ENCODE peak calls at places on chromosomes 12 and 14, in five cellular contexts. One of them, this sample, is unnamed.

GRCh38 chr12:113647048-113647447 is 175.4 kb upstream of the LHX5 start:
- DNase-seq in HCT116: peak; percentile 8
- DNase-seq in sigmoid colon: no peak
- DNase-seq in SK-N-SH: peak; percentile 49
- DNase-seq in stomach: no peak
- DNase-seq in this sample: no peak

GRCh38 chr12:6206327-6206726 is 6.1 kb downstream of the CD9 start:
- DNase-seq in HCT116: no peak
- DNase-seq in sigmoid colon: no peak
- DNase-seq in SK-N-SH: no peak
- DNase-seq in stomach: no peak
- DNase-seq in this sample: no peak

GRCh38 chr14:71183856-71184255 is 276.6 kb downstream of the PCNX1 start:
- DNase-seq in HCT116: no peak
- DNase-seq in sigmoid colon: no peak
- DNase-seq in SK-N-SH: peak; percentile 47
- DNase-seq in stomach: no peak
- DNase-seq in this sample: no peak

GRCh38 chr12:44526655-44527199 is 349.4 kb downstream of the NELL2 start:
- DNase-seq in HCT116: no peak
- DNase-seq in sigmoid colon: no peak
- DNase-seq in SK-N-SH: no peak
- DNase-seq in stomach: no peak
- DNase-seq in this sample: no peak

GRCh38 chr14:70721542-70721941 is 79.8 kb downstream of the TTC9 start:
- DNase-seq in HCT116: no peak
- DNase-seq in sigmoid colon: no peak
- DNase-seq in SK-N-SH: no peak
- DNase-seq in stomach: no peak
- DNase-seq in this sample: no peak

GRCh38 chr14:89957791-89958190 is 2.1 kb downstream of the TDP1 start:
- DNase-seq in HCT116: no peak
- DNase-seq in sigmoid colon: no peak
- DNase-seq in SK-N-SH: no peak
- DNase-seq in stomach: no peak
- DNase-seq in this sample: no peak

GRCh38 chr12:4825139-4825858 is 84.4 kb upstream of the KCNA1 start:
- DNase-seq in HCT116: no peak
- DNase-seq in sigmoid colon: no peak
- DNase-seq in SK-N-SH: no peak
- DNase-seq in stomach: no peak
- DNase-seq in this sample: no peak

GRCh38 chr14:100818221-100818699 is 7.7 kb upstream of the MEG3 start:
- DNase-seq in HCT116: no peak
- DNase-seq in sigmoid colon: no peak
- DNase-seq in SK-N-SH: no peak
- DNase-seq in stomach: no peak
- DNase-seq in this sample: no peak

GRCh38 chr14:72699852-72700257 is 194.0 kb downstream of the DPF3 start:
- DNase-seq in HCT116: no peak
- DNase-seq in sigmoid colon: peak; percentile 71
- DNase-seq in SK-N-SH: no peak
- DNase-seq in stomach: no peak
- DNase-seq in this sample: no peak

GRCh38 chr12:49025463-49025862 is 6.9 kb upstream of the PRKAG1 start:
- DNase-seq in HCT116: no peak
- DNase-seq in sigmoid colon: no peak
- DNase-seq in SK-N-SH: no peak
- DNase-seq in stomach: no peak
- DNase-seq in this sample: no peak

GRCh38 chr12:2228535-2228934 is 175.7 kb downstream of the CACNA1C start:
- DNase-seq in HCT116: no peak
- DNase-seq in sigmoid colon: peak; percentile 25
- DNase-seq in SK-N-SH: no peak
- DNase-seq in stomach: no peak
- DNase-seq in this sample: no peak

GRCh38 chr14:33647385-33647786 is 303.5 kb downstream of the EGLN3 start:
- DNase-seq in HCT116: no peak
- DNase-seq in sigmoid colon: no peak
- DNase-seq in SK-N-SH: no peak
- DNase-seq in stomach: no peak
- DNase-seq in this sample: no peak

GRCh38 chr14:103444837-103445524 is 59.8 kb downstream of the MARK3 start:
- DNase-seq in HCT116: no peak
- DNase-seq in sigmoid colon: no peak
- DNase-seq in SK-N-SH: peak; percentile 35
- DNase-seq in stomach: no peak
- DNase-seq in this sample: no peak

GRCh38 chr12:81450920-81451739 is 308.0 kb downstream of the PPFIA2 start:
- DNase-seq in HCT116: peak; percentile 76
- DNase-seq in sigmoid colon: no peak
- DNase-seq in SK-N-SH: peak; percentile 56
- DNase-seq in stomach: no peak
- DNase-seq in this sample: no peak

GRCh38 chr14:68306934-68307758 is 485.7 kb downstream of the ZFP36L1 start:
- DNase-seq in HCT116: peak; percentile 21
- DNase-seq in sigmoid colon: no peak
- DNase-seq in SK-N-SH: no peak
- DNase-seq in stomach: peak; percentile 76
- DNase-seq in this sample: peak; percentile 64

GRCh38 chr12:95487024-95487423 is 13.1 kb downstream of the METAP2 start:
- DNase-seq in HCT116: no peak
- DNase-seq in sigmoid colon: no peak
- DNase-seq in SK-N-SH: no peak
- DNase-seq in stomach: no peak
- DNase-seq in this sample: no peak

GRCh38 chr14:33754264-33754663 is 196.6 kb downstream of the EGLN3 start:
- DNase-seq in HCT116: no peak
- DNase-seq in sigmoid colon: no peak
- DNase-seq in SK-N-SH: no peak
- DNase-seq in stomach: no peak
- DNase-seq in this sample: no peak

GRCh38 chr12:7304456-7304855 is 584 bp downstream of the ACSM4 start:
- DNase-seq in HCT116: no peak
- DNase-seq in sigmoid colon: no peak
- DNase-seq in SK-N-SH: no peak
- DNase-seq in stomach: no peak
- DNase-seq in this sample: no peak

GRCh38 chr14:68631691-68632590 is 160.9 kb downstream of the ZFP36L1 start:
- DNase-seq in HCT116: no peak
- DNase-seq in sigmoid colon: peak; percentile 79
- DNase-seq in SK-N-SH: no peak
- DNase-seq in stomach: no peak
- DNase-seq in this sample: no peak

GRCh38 chr12:7026854-7027253 is 8.6 kb upstream of the LPCAT3 start:
- DNase-seq in HCT116: no peak
- DNase-seq in sigmoid colon: no peak
- DNase-seq in SK-N-SH: no peak
- DNase-seq in stomach: no peak
- DNase-seq in this sample: no peak

GRCh38 chr12:31813305-31813704 is 84.5 kb upstream of the AMN1 start:
- DNase-seq in HCT116: no peak
- DNase-seq in sigmoid colon: no peak
- DNase-seq in SK-N-SH: no peak
- DNase-seq in stomach: no peak
- DNase-seq in this sample: peak; percentile 19

GRCh38 chr12:102480401-102480800 is at the start of gene IGF1:
- DNase-seq in HCT116: no peak
- DNase-seq in sigmoid colon: no peak
- DNase-seq in SK-N-SH: no peak
- DNase-seq in stomach: no peak
- DNase-seq in this sample: no peak

GRCh38 chr14:76699209-76699608 is 62.1 kb upstream of the VASH1 start:
- DNase-seq in HCT116: no peak
- DNase-seq in sigmoid colon: no peak
- DNase-seq in SK-N-SH: no peak
- DNase-seq in stomach: no peak
- DNase-seq in this sample: no peak

GRCh38 chr14:104773505-104774452 is 20.8 kb downstream of the SIVA1 start:
- DNase-seq in HCT116: no peak
- DNase-seq in sigmoid colon: no peak
- DNase-seq in SK-N-SH: peak; percentile 34
- DNase-seq in stomach: no peak
- DNase-seq in this sample: no peak
- TF ChIP-seq POLR2AphosphoS5 in HCT116: no peak
- TF ChIP-seq POLR2AphosphoS5 in sigmoid colon: no peak
- TF ChIP-seq POLR2AphosphoS5 in SK-N-SH: no peak
- TF ChIP-seq POLR2AphosphoS5 in stomach: no peak
- TF ChIP-seq POLR2AphosphoS5 in this sample: no peak

GRCh38 chr14:75299576-75299975 is 20.9 kb downstream of the FOS start:
- DNase-seq in HCT116: no peak
- DNase-seq in sigmoid colon: no peak
- DNase-seq in SK-N-SH: no peak
- DNase-seq in stomach: no peak
- DNase-seq in this sample: no peak

GRCh38 chr14:75301666-75302325 is 23.2 kb downstream of the FOS start:
- DNase-seq in HCT116: no peak
- DNase-seq in sigmoid colon: peak; percentile 77
- DNase-seq in SK-N-SH: no peak
- DNase-seq in stomach: no peak
- DNase-seq in this sample: peak; percentile 59

GRCh38 chr14:75298187-75298985 is 19.8 kb downstream of the FOS start:
- DNase-seq in HCT116: no peak
- DNase-seq in sigmoid colon: peak; percentile 88
- DNase-seq in SK-N-SH: no peak
- DNase-seq in stomach: peak; percentile 55
- DNase-seq in this sample: peak; percentile 66

GRCh38 chr14:75297417-75298040 is 18.9 kb downstream of the FOS start:
- DNase-seq in HCT116: no peak
- DNase-seq in sigmoid colon: peak; percentile 67
- DNase-seq in SK-N-SH: no peak
- DNase-seq in stomach: no peak
- DNase-seq in this sample: no peak

GRCh38 chr14:75299064-75299463 is 20.4 kb downstream of the FOS start:
- DNase-seq in HCT116: no peak
- DNase-seq in sigmoid colon: peak; percentile 88
- DNase-seq in SK-N-SH: no peak
- DNase-seq in stomach: no peak
- DNase-seq in this sample: peak; percentile 37
- TF ChIP-seq POLR2AphosphoS5 in HCT116: no peak
- TF ChIP-seq POLR2AphosphoS5 in sigmoid colon: peak; percentile 43
- TF ChIP-seq POLR2AphosphoS5 in SK-N-SH: no peak
- TF ChIP-seq POLR2AphosphoS5 in stomach: peak; percentile 5
- TF ChIP-seq POLR2AphosphoS5 in this sample: peak; percentile 41

GRCh38 chr12:46361667-46362034 is 10.9 kb downstream of the SLC38A2 start:
- DNase-seq in HCT116: no peak
- DNase-seq in sigmoid colon: no peak
- DNase-seq in SK-N-SH: no peak
- DNase-seq in stomach: no peak
- DNase-seq in this sample: no peak

GRCh38 chr12:46364777-46365580 is 7.6 kb downstream of the SLC38A2 start:
- DNase-seq in HCT116: no peak
- DNase-seq in sigmoid colon: peak; percentile 82
- DNase-seq in SK-N-SH: no peak
- DNase-seq in stomach: peak; percentile 84
- DNase-seq in this sample: peak; percentile 71

GRCh38 chr12:46362895-46363581 is 9.5 kb downstream of the SLC38A2 start:
- DNase-seq in HCT116: no peak
- DNase-seq in sigmoid colon: no peak
- DNase-seq in SK-N-SH: no peak
- DNase-seq in stomach: no peak
- DNase-seq in this sample: no peak

GRCh38 chr12:46364300-46364696 is 8.3 kb downstream of the SLC38A2 start:
- DNase-seq in HCT116: no peak
- DNase-seq in sigmoid colon: no peak
- DNase-seq in SK-N-SH: no peak
- DNase-seq in stomach: no peak
- DNase-seq in this sample: no peak

DNA sequence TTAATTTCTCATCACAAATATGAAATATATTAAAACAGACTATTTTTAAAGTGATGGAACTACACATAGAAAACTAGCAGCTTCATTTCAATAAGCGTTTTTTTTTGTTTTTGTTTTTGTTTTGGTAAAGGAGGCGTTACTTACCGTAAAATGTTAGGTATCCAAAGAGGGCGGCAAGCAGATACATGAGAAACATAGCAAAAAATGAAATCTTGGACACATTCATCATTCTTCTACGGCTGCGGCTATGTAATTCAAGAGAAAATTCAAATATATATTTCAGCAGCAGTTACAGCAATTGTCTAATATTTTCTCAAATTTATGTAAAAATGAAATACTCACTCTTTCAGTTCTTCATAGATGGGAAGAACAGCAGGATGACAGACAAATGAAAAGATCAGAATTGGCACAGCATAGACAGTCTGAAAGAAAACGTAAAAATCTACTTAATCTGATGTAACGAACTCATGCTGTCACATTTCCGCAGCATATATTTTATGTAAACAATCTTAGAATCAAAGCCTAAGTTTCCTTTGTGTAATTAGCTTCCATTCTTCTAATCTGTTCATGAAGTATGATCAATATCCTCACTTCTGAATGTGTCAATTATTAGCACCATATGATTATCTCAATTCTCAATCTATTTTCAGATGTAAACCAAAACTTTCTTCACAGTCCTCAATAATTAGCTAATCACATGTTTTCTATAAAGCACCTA is 8.8 kb downstream of the SLC38A2 start:
- DNase-seq in HCT116: no peak
- DNase-seq in sigmoid colon: no peak
- DNase-seq in SK-N-SH: no peak
- DNase-seq in stomach: no peak
- DNase-seq in this sample: no peak
- TF ChIP-seq POLR2AphosphoS5 in HCT116: peak; percentile 43
- TF ChIP-seq POLR2AphosphoS5 in sigmoid colon: no peak
- TF ChIP-seq POLR2AphosphoS5 in SK-N-SH: peak; percentile 34
- TF ChIP-seq POLR2AphosphoS5 in stomach: peak; percentile 1
- TF ChIP-seq POLR2AphosphoS5 in this sample: no peak

GRCh38 chr12:120262852-120263724 is 2.4 kb downstream of the PXN start:
- DNase-seq in HCT116: no peak
- DNase-seq in sigmoid colon: peak; percentile 76
- DNase-seq in SK-N-SH: no peak
- DNase-seq in stomach: no peak
- DNase-seq in this sample: no peak

GRCh38 chr12:120259418-120260202 is 5.9 kb downstream of the PXN start:
- DNase-seq in HCT116: no peak
- DNase-seq in sigmoid colon: peak; percentile 80
- DNase-seq in SK-N-SH: no peak
- DNase-seq in stomach: no peak
- DNase-seq in this sample: no peak

GRCh38 chr12:120258323-120258896 is 7.1 kb downstream of the PXN start:
- DNase-seq in HCT116: no peak
- DNase-seq in sigmoid colon: no peak
- DNase-seq in SK-N-SH: no peak
- DNase-seq in stomach: no peak
- DNase-seq in this sample: no peak

GRCh38 chr12:120261951-120262851 is 3.3 kb downstream of the PXN start:
- DNase-seq in HCT116: peak; percentile 70
- DNase-seq in sigmoid colon: peak; percentile 76
- DNase-seq in SK-N-SH: no peak
- DNase-seq in stomach: no peak
- DNase-seq in this sample: peak; percentile 46

DNA sequence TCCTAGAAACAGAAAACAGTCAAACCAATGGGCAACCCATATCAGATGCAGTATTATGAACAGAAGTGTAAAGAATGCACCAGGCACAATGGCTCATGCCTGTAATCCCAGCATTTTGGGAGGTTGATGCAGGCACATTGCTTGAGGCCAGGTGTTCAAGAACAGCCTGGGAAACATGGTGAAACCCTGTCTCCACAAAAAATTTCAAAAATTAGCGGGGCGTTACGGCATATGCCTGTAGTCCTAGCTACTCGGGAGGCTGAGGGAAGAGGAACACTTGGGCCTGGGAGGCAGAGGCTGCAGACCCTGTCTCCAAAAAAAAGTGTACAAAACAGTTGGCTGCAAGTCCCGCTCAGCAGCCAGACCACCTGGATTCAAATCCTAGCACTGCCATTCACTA is 4.9 kb downstream of the PXN start:
- DNase-seq in HCT116: no peak
- DNase-seq in sigmoid colon: no peak
- DNase-seq in SK-N-SH: no peak
- DNase-seq in stomach: no peak
- DNase-seq in this sample: no peak
- TF ChIP-seq POLR2AphosphoS5 in HCT116: no peak
- TF ChIP-seq POLR2AphosphoS5 in sigmoid colon: no peak
- TF ChIP-seq POLR2AphosphoS5 in SK-N-SH: no peak
- TF ChIP-seq POLR2AphosphoS5 in stomach: no peak
- TF ChIP-seq POLR2AphosphoS5 in this sample: no peak